ENCODE peak calls at places on chromosomes 11 and 22, in eight cellular contexts. H, K, V, L, T, N, F and S are unnamed samples.

GRCh38 chr22:46521994-46522393 is 15.4 kb downstream of the CELSR1 start:
- DNase-seq in V (no peak), F (no peak), K (no peak), N (no peak), L (no peak), H (no peak), T (no peak), S (no peak)

GRCh38 chr11:131600591-131600990 is 230.2 kb downstream of the NTM start:
- DNase-seq in V (no peak), F (no peak), L (no peak), H (no peak), T (no peak), K (no peak), N (no peak), S (no peak)

GRCh38 chr11:9274499-9275228 is 9.5 kb upstream of the DENND5A start:
- DNase-seq in H (no peak), F (no peak), V (no peak), K (no peak), N (no peak), L (no peak), T (peak), S (no peak)

GRCh38 chr11:71542856-71543743 is 5.1 kb upstream of the KRTAP5-9 start:
- DNase-seq in V (no peak), H (no peak), T (no peak), K (no peak), L (peak), N (no peak), F (no peak), S (no peak)

GRCh38 chr11:88631497-88631896 is 294.0 kb upstream of the CTSC start:
- DNase-seq in V (no peak), N (no peak), K (no peak), T (no peak), H (no peak), L (no peak), F (no peak), S (no peak)

GRCh38 chr22:26314656-26315055 is 114.4 kb upstream of the ASPHD2 start:
- DNase-seq in F (no peak), H (no peak), L (no peak), N (no peak), V (no peak), K (no peak), T (no peak), S (no peak)

GRCh38 chr11:65210361-65210731 is 28.6 kb downstream of the CAPN1 start:
- DNase-seq in L (no peak), F (no peak), T (peak), V (no peak), N (no peak), H (no peak), K (no peak), S (no peak)

GRCh38 chr11:94746721-94747120 is 21.4 kb upstream of the AMOTL1 start:
- DNase-seq in V (no peak), N (no peak), L (no peak), H (no peak), K (no peak), F (no peak), T (peak), S (no peak)

GRCh38 chr11:111469200-111469599 is 43.0 kb downstream of the BTG4 start:
- DNase-seq in T (no peak), K (no peak), F (no peak), N (no peak), V (no peak), L (no peak), H (no peak), S (no peak)

GRCh38 chr11:10318527-10318802 is 13.6 kb downstream of the ADM start:
- DNase-seq in F (no peak), T (no peak), L (no peak), N (no peak), K (no peak), V (no peak), H (no peak), S (no peak)

GRCh38 chr11:2825886-2826678 is 59.5 kb downstream of the CDKN1C start:
- DNase-seq in F (peak), V (peak), H (no peak), L (peak), N (no peak), K (peak), T (peak), S (peak)

GRCh38 chr22:20750461-20751184 is 23.3 kb upstream of the SERPIND1 start:
- DNase-seq in K (peak), T (peak), F (no peak), N (no peak), L (no peak), V (peak), H (no peak), S (peak)

GRCh38 chr11:429931-430456 is 11.8 kb downstream of the ANO9 start:
- DNase-seq in L (peak), V (no peak), N (no peak), T (no peak), K (no peak), H (no peak), F (no peak), S (peak)

GRCh38 chr22:47589271-47590250 is 827.1 kb downstream of the TBC1D22A start:
- DNase-seq in L (no peak), N (no peak), F (no peak), H (no peak), T (no peak), V (no peak), K (no peak), S (no peak)

GRCh38 chr11:69670158-69670845 is 4.9 kb downstream of the LTO1 start:
- DNase-seq in N (peak), K (peak), F (peak), H (peak), T (peak), L (peak), V (peak), S (peak)

GRCh38 chr11:14418801-14419417 is 59.9 kb upstream of the RRAS2 start:
- DNase-seq in T (no peak), N (no peak), K (no peak), V (no peak), L (peak), H (no peak), F (no peak), S (no peak)

GRCh38 chr11:61763930-61764605 is 11.6 kb downstream of the MYRF start:
- DNase-seq in H (no peak), K (no peak), L (no peak), T (no peak), N (no peak), F (no peak), V (no peak), S (no peak)

GRCh38 chr11:12464303-12464702 is 86.9 kb downstream of the PARVA start:
- DNase-seq in V (no peak), L (no peak), N (no peak), K (no peak), F (no peak), H (no peak), T (no peak), S (no peak)

GRCh38 chr22:21679383-21679782 is 13.6 kb downstream of the PPIL2 start:
- DNase-seq in K (no peak), H (no peak), N (no peak), F (no peak), L (no peak), T (no peak), V (no peak), S (no peak)

GRCh38 chr11:57180964-57181363 is 789 bp upstream of the LRRC55 start:
- DNase-seq in L (no peak), K (no peak), T (no peak), F (no peak), V (no peak), N (no peak), H (no peak), S (no peak)

GRCh38 chr11:107430525-107430924 is 27.1 kb downstream of the CWF19L2 start:
- DNase-seq in N (no peak), V (no peak), H (no peak), K (no peak), T (no peak), L (no peak), F (no peak), S (no peak)

GRCh38 chr22:47014636-47014930 is 252.1 kb downstream of the TBC1D22A start:
- DNase-seq in T (peak), H (no peak), V (no peak), F (no peak), L (no peak), K (no peak), N (no peak), S (peak)

GRCh38 chr11:27933992-27934829 is 173.7 kb downstream of the KIF18A start:
- DNase-seq in N (no peak), L (no peak), H (no peak), T (peak), F (no peak), V (no peak), K (no peak), S (no peak)

GRCh38 chr22:46340676-46341075 is 5.2 kb downstream of the TRMU start:
- DNase-seq in F (no peak), H (no peak), K (no peak), N (no peak), T (no peak), V (no peak), L (no peak), S (no peak)

GRCh38 chr11:71525188-71525937 is 1.7 kb upstream of the KRTAP5-7 start:
- DNase-seq in F (no peak), N (no peak), L (no peak), V (no peak), K (no peak), H (no peak), T (no peak), S (no peak)

GRCh38 chr11:46991391-46991790 is 54.8 kb downstream of the CSTPP1 start:
- DNase-seq in L (no peak), V (no peak), K (no peak), F (no peak), N (no peak), H (no peak), T (no peak), S (no peak)

GRCh38 chr11:46982797-46983452 is 46.4 kb downstream of the CSTPP1 start:
- DNase-seq in H (no peak), N (no peak), L (no peak), F (no peak), K (no peak), V (no peak), T (no peak), S (no peak)

GRCh38 chr11:46983598-46983997 is 47.0 kb downstream of the CSTPP1 start:
- DNase-seq in T (no peak), N (no peak), V (no peak), H (no peak), F (no peak), K (no peak), L (no peak), S (no peak)

GRCh38 chr11:46984987-46985386 is 48.4 kb downstream of the CSTPP1 start:
- DNase-seq in H (no peak), L (no peak), N (no peak), V (no peak), K (no peak), T (no peak), F (no peak), S (no peak)

DNA sequence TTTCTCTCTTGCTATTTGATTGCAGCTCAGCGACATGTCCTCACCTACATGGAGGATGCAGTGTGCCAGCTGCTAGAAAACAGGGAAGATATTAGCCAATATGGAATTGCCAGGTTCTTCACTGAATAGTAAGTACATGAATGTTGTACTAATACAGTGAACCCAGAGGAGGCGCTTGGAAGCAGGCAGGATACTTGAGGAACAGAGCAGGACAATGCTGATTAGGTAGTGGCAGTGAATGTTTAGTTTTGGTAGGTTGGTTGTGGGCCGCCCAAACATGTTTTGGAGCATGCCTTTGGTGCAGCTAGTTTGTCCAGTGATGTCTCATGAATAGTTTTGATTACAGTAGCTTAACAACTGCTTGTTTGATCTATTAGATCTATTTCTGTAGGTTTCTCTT is 50.6 kb downstream of the CSTPP1 start:
- DNase-seq in K (no peak), F (no peak), T (no peak), H (no peak), L (no peak), N (no peak), V (no peak), S (no peak)
- TF ChIP-seq CTCF in K (no peak), F (no peak), T (no peak), H (no peak), L (peak), N (no peak), V (no peak), S (no peak)

DNA sequence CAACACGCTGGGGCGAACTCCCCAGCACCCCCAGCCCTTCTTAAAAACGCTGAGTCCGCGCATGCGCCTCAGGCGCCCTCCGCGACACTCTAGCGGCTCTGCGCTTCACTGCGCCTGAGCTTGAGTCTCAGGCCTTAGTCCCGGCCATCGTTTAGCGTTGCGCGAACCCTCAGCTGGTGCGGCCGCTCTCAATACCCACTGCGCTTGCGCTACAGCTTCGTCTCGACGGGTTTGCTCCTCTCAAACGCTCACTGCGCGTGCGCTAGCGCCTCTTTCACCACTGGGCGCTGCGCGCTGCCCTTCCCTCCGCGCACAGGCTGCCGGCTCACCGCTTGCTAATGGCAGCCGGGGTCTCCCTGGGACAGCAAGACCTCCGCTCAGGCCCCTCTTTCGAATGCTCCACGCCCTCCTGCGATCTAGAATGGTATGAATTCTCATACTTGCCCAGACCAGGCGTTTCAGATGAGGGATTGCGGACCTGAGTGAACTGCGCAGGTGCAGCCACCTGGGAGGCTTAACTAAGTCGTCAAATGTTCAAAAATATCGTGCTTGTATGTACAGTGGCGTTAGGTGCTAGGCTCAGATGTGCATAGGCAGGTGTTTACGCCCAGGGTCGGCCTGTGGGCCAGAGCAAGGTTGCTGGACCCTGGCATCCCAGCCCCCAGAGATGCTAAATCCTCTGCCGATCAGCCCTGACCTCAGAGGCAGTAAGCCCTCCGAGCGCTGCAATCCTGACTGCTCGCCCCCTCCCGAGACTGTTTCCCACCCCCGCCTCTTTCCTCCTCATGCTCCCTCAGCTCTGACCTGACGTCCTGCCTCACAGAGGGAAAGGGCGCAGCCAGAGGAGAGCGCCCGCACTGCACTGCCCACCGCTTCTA is at the start of gene SLC2A11:
- DNase-seq in T (peak), H (peak), V (peak), F (peak), N (peak), K (peak), L (peak), S (peak)
- TF ChIP-seq CTCF in T (peak), H (no peak), V (peak), F (peak), N (peak), K (no peak), L (peak), S (peak)

DNA sequence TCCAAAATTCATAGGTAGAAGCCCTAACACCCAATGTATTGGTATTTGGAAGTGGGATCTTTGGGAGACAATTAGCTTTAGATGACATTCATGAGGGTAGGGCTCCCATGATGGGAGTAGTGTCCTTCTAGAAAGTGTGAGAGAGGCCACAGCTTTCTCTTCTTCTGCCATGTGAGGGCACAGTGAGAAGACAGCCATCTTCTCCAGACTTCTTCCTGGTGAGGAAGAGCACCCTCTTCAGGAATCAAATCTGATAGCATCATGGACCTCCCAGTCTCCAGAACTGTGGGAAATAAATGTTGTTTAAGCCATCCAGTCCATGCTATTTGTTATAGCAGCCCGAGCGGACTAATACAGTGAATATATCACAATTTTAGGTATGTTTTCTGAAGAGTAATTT is 96.9 kb downstream of the CNTN5 start:
- DNase-seq in F (no peak), V (no peak), L (no peak), T (no peak), K (no peak), N (no peak), H (no peak), S (no peak)
- TF ChIP-seq CTCF in F (no peak), V (no peak), L (no peak), T (no peak), K (no peak), N (no peak), H (no peak), S (no peak)

DNA sequence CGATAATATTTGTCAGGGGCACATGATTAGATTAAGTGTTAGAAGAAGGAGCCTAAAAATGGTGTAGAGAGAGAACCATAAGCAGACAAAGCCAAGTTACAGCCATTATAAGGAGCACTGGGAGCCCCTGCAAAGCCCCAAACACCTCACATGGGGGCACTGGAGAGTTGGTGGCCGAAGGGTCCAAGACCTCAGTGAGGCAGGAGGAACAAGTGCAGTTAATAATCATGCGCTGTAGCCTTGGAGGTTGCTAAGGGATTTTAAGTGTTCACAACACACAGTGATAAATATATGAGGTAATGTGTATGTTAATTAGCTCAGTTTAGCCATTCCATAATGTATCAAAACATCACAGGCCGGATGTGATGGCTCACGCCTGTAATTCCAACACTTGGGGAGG is 54.4 kb upstream of the JAM3 start:
- DNase-seq in V (no peak), F (peak), H (no peak), L (peak), N (no peak), T (no peak), K (peak), S (no peak)
- TF ChIP-seq CTCF in V (no peak), F (peak), H (no peak), L (peak), N (no peak), T (peak), K (peak), S (no peak)

GRCh38 chr11:90373971-90374370 is 151.1 kb upstream of the CHORDC1 start:
- DNase-seq in K (no peak), N (no peak), T (no peak), H (no peak), V (no peak), L (no peak), F (no peak), S (no peak)
- TF ChIP-seq CTCF in K (no peak), N (no peak), T (no peak), H (no peak), V (no peak), L (peak), F (peak), S (no peak)

DNA sequence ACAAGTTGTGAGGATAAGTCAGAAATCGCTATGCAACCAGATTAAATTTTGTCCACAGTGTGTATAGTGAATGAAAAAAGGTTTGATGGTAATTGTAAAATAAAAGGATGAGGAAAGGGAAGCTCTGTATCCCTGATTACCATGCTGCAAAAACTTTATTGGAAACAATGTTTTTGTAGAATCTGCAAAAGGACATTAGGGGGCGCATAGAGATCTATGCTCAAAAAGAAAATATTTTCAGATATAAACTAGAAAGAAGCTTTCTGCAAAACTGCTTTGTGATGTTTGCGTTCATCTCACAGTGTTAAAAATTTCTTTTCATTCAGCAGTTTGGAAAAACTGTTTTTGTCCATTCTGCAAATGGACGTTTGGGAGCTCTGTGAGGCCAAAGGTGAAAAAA is 390.5 kb downstream of the OR4C45 start:
- DNase-seq in V (no peak), K (no peak), L (no peak), F (no peak), N (no peak), T (no peak), H (no peak), S (no peak)
- TF ChIP-seq CTCF in V (no peak), K (no peak), L (peak), F (no peak), N (no peak), T (no peak), H (no peak), S (no peak)

DNA sequence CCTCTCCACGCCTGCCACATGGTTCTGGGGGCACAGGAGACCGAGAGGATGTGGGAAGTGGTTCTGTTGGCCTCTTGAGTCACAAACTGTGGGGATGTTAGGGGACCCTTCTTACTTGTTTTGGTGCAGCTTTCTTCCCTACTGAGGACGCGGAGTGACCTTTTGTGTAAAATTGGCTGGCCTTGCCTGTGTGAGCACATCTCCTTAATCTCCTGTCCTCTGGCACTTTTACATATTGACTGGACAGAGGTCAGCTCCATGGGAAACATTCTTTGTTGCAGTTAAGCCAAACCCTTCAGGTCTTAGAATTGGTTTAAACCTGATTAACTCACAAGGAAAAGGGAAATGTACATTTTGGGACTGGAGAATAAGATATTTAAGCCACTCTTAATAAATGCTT is 51.2 kb upstream of the TENM4 start:
- DNase-seq in L (no peak), K (no peak), H (no peak), T (no peak), N (no peak), F (no peak), V (no peak), S (no peak)
- TF ChIP-seq CTCF in L (no peak), K (no peak), H (no peak), T (no peak), N (no peak), F (no peak), V (no peak), S (no peak)